ENCODE peak calls at places on chromosomes 1 and 21, in six cellular contexts. One of them, this sample, is unnamed.

GRCh38 chr1:108590947-108591346 is 31.0 kb downstream of the EEIG2 start:
- DNase-seq in lower leg skin: no peak
- DNase-seq in uterus: no peak
- DNase-seq in CD8-positive, alpha-beta T cell: no peak
- DNase-seq in left ventricle myocardium inferior: no peak
- DNase-seq in WTC11: no peak
- DNase-seq in this sample: peak; percentile 98

GRCh38 chr1:212488436-212489283 is 55.9 kb downstream of the NENF start:
- DNase-seq in lower leg skin: peak; percentile 83
- DNase-seq in uterus: peak; percentile 82
- DNase-seq in CD8-positive, alpha-beta T cell: no peak
- DNase-seq in left ventricle myocardium inferior: no peak
- DNase-seq in WTC11: no peak
- DNase-seq in this sample: peak; percentile 91

GRCh38 chr21:26966978-26967913 is at the start of gene ADAMTS5:
- DNase-seq in lower leg skin: peak; percentile 54
- DNase-seq in uterus: peak; percentile 68
- DNase-seq in CD8-positive, alpha-beta T cell: no peak
- DNase-seq in left ventricle myocardium inferior: peak; percentile 51
- DNase-seq in WTC11: peak; percentile 58
- DNase-seq in this sample: peak; percentile 56

GRCh38 chr1:47618830-47619229 is 181.0 kb downstream of the FOXD2 start:
- DNase-seq in lower leg skin: peak; percentile 4
- DNase-seq in uterus: no peak
- DNase-seq in CD8-positive, alpha-beta T cell: no peak
- DNase-seq in left ventricle myocardium inferior: no peak
- DNase-seq in WTC11: no peak
- DNase-seq in this sample: no peak

GRCh38 chr21:28714795-28715464 is 277.7 kb downstream of the LTN1 start:
- DNase-seq in lower leg skin: no peak
- DNase-seq in uterus: no peak
- DNase-seq in CD8-positive, alpha-beta T cell: no peak
- DNase-seq in left ventricle myocardium inferior: no peak
- DNase-seq in WTC11: no peak
- DNase-seq in this sample: peak; percentile 59

GRCh38 chr1:53411541-53412152 is 47.6 kb upstream of the DMRTB1 start:
- DNase-seq in lower leg skin: no peak
- DNase-seq in uterus: no peak
- DNase-seq in CD8-positive, alpha-beta T cell: no peak
- DNase-seq in left ventricle myocardium inferior: no peak
- DNase-seq in WTC11: no peak
- DNase-seq in this sample: peak; percentile 19

GRCh38 chr1:41240806-41241747 is 1.0 kb downstream of the SCMH1 start:
- DNase-seq in lower leg skin: peak; percentile 22
- DNase-seq in uterus: peak; percentile 57
- DNase-seq in CD8-positive, alpha-beta T cell: no peak
- DNase-seq in left ventricle myocardium inferior: peak; percentile 54
- DNase-seq in WTC11: peak; percentile 50
- DNase-seq in this sample: peak; percentile 36

GRCh38 chr1:206143537-206144155 is 26.5 kb upstream of the AVPR1B start:
- DNase-seq in lower leg skin: no peak
- DNase-seq in uterus: no peak
- DNase-seq in CD8-positive, alpha-beta T cell: no peak
- DNase-seq in left ventricle myocardium inferior: no peak
- DNase-seq in WTC11: no peak
- DNase-seq in this sample: no peak

GRCh38 chr1:25608488-25609178 is 8.0 kb upstream of the MAN1C1 start:
- DNase-seq in lower leg skin: peak; percentile 88
- DNase-seq in uterus: peak; percentile 83
- DNase-seq in CD8-positive, alpha-beta T cell: peak; percentile 63
- DNase-seq in left ventricle myocardium inferior: peak; percentile 88
- DNase-seq in WTC11: peak; percentile 85
- DNase-seq in this sample: peak; percentile 79

GRCh38 chr1:30374400-30375070 is 348.9 kb downstream of the MATN1 start:
- DNase-seq in lower leg skin: no peak
- DNase-seq in uterus: no peak
- DNase-seq in CD8-positive, alpha-beta T cell: no peak
- DNase-seq in left ventricle myocardium inferior: no peak
- DNase-seq in WTC11: no peak
- DNase-seq in this sample: no peak

GRCh38 chr1:61504840-61505239 is 220.1 kb downstream of the TM2D1 start:
- DNase-seq in lower leg skin: no peak
- DNase-seq in uterus: no peak
- DNase-seq in CD8-positive, alpha-beta T cell: no peak
- DNase-seq in left ventricle myocardium inferior: no peak
- DNase-seq in WTC11: no peak
- DNase-seq in this sample: peak; percentile 79

GRCh38 chr1:107292012-107292411 is 151.2 kb downstream of the NTNG1 start:
- DNase-seq in lower leg skin: no peak
- DNase-seq in uterus: no peak
- DNase-seq in CD8-positive, alpha-beta T cell: no peak
- DNase-seq in left ventricle myocardium inferior: no peak
- DNase-seq in WTC11: no peak
- DNase-seq in this sample: no peak

GRCh38 chr1:88801575-88802208 is 89.7 kb downstream of the GTF2B start:
- DNase-seq in lower leg skin: no peak
- DNase-seq in uterus: no peak
- DNase-seq in CD8-positive, alpha-beta T cell: no peak
- DNase-seq in left ventricle myocardium inferior: no peak
- DNase-seq in WTC11: no peak
- DNase-seq in this sample: peak; percentile 1

GRCh38 chr1:54871275-54872040 is 15.5 kb downstream of the DHCR24 start:
- DNase-seq in lower leg skin: no peak
- DNase-seq in uterus: no peak
- DNase-seq in CD8-positive, alpha-beta T cell: no peak
- DNase-seq in left ventricle myocardium inferior: no peak
- DNase-seq in WTC11: no peak
- DNase-seq in this sample: no peak

GRCh38 chr21:27154451-27155129 is 187.7 kb upstream of the ADAMTS5 start:
- DNase-seq in lower leg skin: no peak
- DNase-seq in uterus: peak; percentile 54
- DNase-seq in CD8-positive, alpha-beta T cell: no peak
- DNase-seq in left ventricle myocardium inferior: no peak
- DNase-seq in WTC11: no peak
- DNase-seq in this sample: peak; percentile 77

GRCh38 chr1:17110555-17110926 is 8.7 kb downstream of the PADI2 start:
- DNase-seq in lower leg skin: no peak
- DNase-seq in uterus: no peak
- DNase-seq in CD8-positive, alpha-beta T cell: no peak
- DNase-seq in left ventricle myocardium inferior: no peak
- DNase-seq in WTC11: no peak
- DNase-seq in this sample: no peak

GRCh38 chr21:36034211-36034913 is 26.0 kb downstream of the SETD4 start:
- DNase-seq in lower leg skin: no peak
- DNase-seq in uterus: no peak
- DNase-seq in CD8-positive, alpha-beta T cell: no peak
- DNase-seq in left ventricle myocardium inferior: no peak
- DNase-seq in WTC11: no peak
- DNase-seq in this sample: no peak

GRCh38 chr1:15445390-15446122 is 7.3 kb downstream of the CTRC start:
- DNase-seq in lower leg skin: no peak
- DNase-seq in uterus: no peak
- DNase-seq in CD8-positive, alpha-beta T cell: no peak
- DNase-seq in left ventricle myocardium inferior: no peak
- DNase-seq in WTC11: no peak
- DNase-seq in this sample: no peak

GRCh38 chr1:153728305-153729066 is 636 bp downstream of the INTS3 start:
- DNase-seq in lower leg skin: peak; percentile 33
- DNase-seq in uterus: peak; percentile 80
- DNase-seq in CD8-positive, alpha-beta T cell: peak; percentile 11
- DNase-seq in left ventricle myocardium inferior: peak; percentile 37
- DNase-seq in WTC11: peak; percentile 63
- DNase-seq in this sample: peak; percentile 49

GRCh38 chr1:13492711-13493110 is 21.1 kb downstream of the LRRC38 start:
- DNase-seq in lower leg skin: no peak
- DNase-seq in uterus: no peak
- DNase-seq in CD8-positive, alpha-beta T cell: no peak
- DNase-seq in left ventricle myocardium inferior: no peak
- DNase-seq in WTC11: no peak
- DNase-seq in this sample: no peak

GRCh38 chr21:28442624-28443023 is 550.1 kb downstream of the LTN1 start:
- DNase-seq in lower leg skin: no peak
- DNase-seq in uterus: no peak
- DNase-seq in CD8-positive, alpha-beta T cell: no peak
- DNase-seq in left ventricle myocardium inferior: no peak
- DNase-seq in WTC11: no peak
- DNase-seq in this sample: peak; percentile 65

GRCh38 chr1:56284933-56285332 is 294.4 kb downstream of the PLPP3 start:
- DNase-seq in lower leg skin: no peak
- DNase-seq in uterus: peak; percentile 37
- DNase-seq in CD8-positive, alpha-beta T cell: no peak
- DNase-seq in left ventricle myocardium inferior: no peak
- DNase-seq in WTC11: no peak
- DNase-seq in this sample: peak; percentile 72

GRCh38 chr21:31872452-31873274 is at the start of gene HUNK:
- DNase-seq in lower leg skin: no peak
- DNase-seq in uterus: peak; percentile 34
- DNase-seq in CD8-positive, alpha-beta T cell: no peak
- DNase-seq in left ventricle myocardium inferior: no peak
- DNase-seq in WTC11: peak; percentile 79
- DNase-seq in this sample: peak; percentile 12

GRCh38 chr1:5707566-5708178 is 284.6 kb downstream of the NPHP4 start:
- DNase-seq in lower leg skin: no peak
- DNase-seq in uterus: no peak
- DNase-seq in CD8-positive, alpha-beta T cell: no peak
- DNase-seq in left ventricle myocardium inferior: no peak
- DNase-seq in WTC11: no peak
- DNase-seq in this sample: no peak

GRCh38 chr1:182985876-182986275 is 32.9 kb upstream of the SHCBP1L start:
- DNase-seq in lower leg skin: no peak
- DNase-seq in uterus: no peak
- DNase-seq in CD8-positive, alpha-beta T cell: no peak
- DNase-seq in left ventricle myocardium inferior: no peak
- DNase-seq in WTC11: no peak
- DNase-seq in this sample: no peak

GRCh38 chr1:12745992-12746323 is at the start of gene CFAP107:
- DNase-seq in lower leg skin: no peak
- DNase-seq in uterus: no peak
- DNase-seq in CD8-positive, alpha-beta T cell: no peak
- DNase-seq in left ventricle myocardium inferior: no peak
- DNase-seq in WTC11: no peak
- DNase-seq in this sample: no peak

GRCh38 chr1:166840309-166841302 is 1.3 kb downstream of the POGK start:
- DNase-seq in lower leg skin: no peak
- DNase-seq in uterus: no peak
- DNase-seq in CD8-positive, alpha-beta T cell: no peak
- DNase-seq in left ventricle myocardium inferior: no peak
- DNase-seq in WTC11: no peak
- DNase-seq in this sample: peak; percentile 32

GRCh38 chr21:43657355-43658093 is 1.8 kb downstream of the HSF2BP start:
- DNase-seq in lower leg skin: no peak
- DNase-seq in uterus: no peak
- DNase-seq in CD8-positive, alpha-beta T cell: no peak
- DNase-seq in left ventricle myocardium inferior: peak; percentile 35
- DNase-seq in WTC11: no peak
- DNase-seq in this sample: no peak

GRCh38 chr1:198352975-198353695 is 187.3 kb downstream of the ATP6V1G3 start:
- DNase-seq in lower leg skin: no peak
- DNase-seq in uterus: no peak
- DNase-seq in CD8-positive, alpha-beta T cell: no peak
- DNase-seq in left ventricle myocardium inferior: no peak
- DNase-seq in WTC11: no peak
- DNase-seq in this sample: no peak

DNA sequence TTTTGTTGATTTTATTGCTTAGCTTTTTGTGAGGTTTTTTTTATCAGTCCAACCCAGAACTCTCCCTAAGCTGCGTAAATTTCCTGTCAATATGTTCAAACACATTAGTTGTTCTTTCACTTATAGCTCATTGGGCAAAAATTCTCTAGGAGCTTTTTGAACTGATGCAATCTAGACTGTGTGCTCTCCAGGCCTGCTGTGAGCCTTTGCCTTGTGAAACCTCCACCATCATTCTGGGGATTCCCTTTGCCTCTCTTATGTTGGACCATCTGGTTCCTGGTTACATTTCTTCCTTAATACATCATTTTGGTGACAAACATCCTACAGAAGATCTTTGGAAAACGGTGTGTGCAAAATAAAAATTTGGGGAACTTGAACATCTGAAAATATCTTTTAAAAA is 247.2 kb downstream of the LRRC7 start:
- DNase-seq in lower leg skin: no peak
- DNase-seq in uterus: no peak
- DNase-seq in CD8-positive, alpha-beta T cell: no peak
- DNase-seq in left ventricle myocardium inferior: no peak
- DNase-seq in WTC11: no peak
- DNase-seq in this sample: peak; percentile 43
- TF ChIP-seq CTCF in lower leg skin: no peak
- TF ChIP-seq CTCF in uterus: no peak
- TF ChIP-seq CTCF in CD8-positive, alpha-beta T cell: no peak
- TF ChIP-seq CTCF in left ventricle myocardium inferior: no peak
- TF ChIP-seq CTCF in WTC11: no peak
- TF ChIP-seq CTCF in this sample: no peak

DNA sequence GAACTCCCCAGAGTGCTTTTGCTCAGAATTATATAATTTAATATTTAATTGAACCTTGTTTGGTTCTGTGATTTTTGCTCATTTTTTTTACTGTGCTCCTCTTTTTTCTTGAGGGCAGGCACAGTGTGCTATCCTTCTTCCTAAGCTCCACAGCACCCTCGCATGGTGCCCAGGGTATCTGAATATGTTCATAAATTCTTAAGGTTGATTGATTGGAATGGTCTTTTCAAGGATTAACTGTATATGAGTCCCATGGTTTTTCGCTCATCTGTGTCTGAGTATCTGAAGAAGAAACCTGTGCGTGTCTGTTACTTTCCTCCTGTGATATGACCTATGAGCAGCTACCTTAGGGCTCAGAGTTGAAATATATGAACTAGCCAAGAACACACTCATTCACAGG is 393.7 kb downstream of the HLX start:
- DNase-seq in lower leg skin: no peak
- DNase-seq in uterus: no peak
- DNase-seq in CD8-positive, alpha-beta T cell: no peak
- DNase-seq in left ventricle myocardium inferior: no peak
- DNase-seq in WTC11: no peak
- DNase-seq in this sample: no peak
- TF ChIP-seq CTCF in lower leg skin: no peak
- TF ChIP-seq CTCF in uterus: no peak
- TF ChIP-seq CTCF in CD8-positive, alpha-beta T cell: no peak
- TF ChIP-seq CTCF in left ventricle myocardium inferior: peak; percentile 51
- TF ChIP-seq CTCF in WTC11: no peak
- TF ChIP-seq CTCF in this sample: no peak

GRCh38 chr1:97190326-97190725 is 468.7 kb downstream of the PTBP2 start:
- DNase-seq in lower leg skin: no peak
- DNase-seq in uterus: no peak
- DNase-seq in CD8-positive, alpha-beta T cell: no peak
- DNase-seq in left ventricle myocardium inferior: no peak
- DNase-seq in WTC11: no peak
- DNase-seq in this sample: peak; percentile 56

GRCh38 chr1:97196825-97197516 is 475.4 kb downstream of the PTBP2 start:
- DNase-seq in lower leg skin: no peak
- DNase-seq in uterus: no peak
- DNase-seq in CD8-positive, alpha-beta T cell: no peak
- DNase-seq in left ventricle myocardium inferior: no peak
- DNase-seq in WTC11: no peak
- DNase-seq in this sample: no peak

GRCh38 chr1:97192872-97193572 is 471.4 kb downstream of the PTBP2 start:
- DNase-seq in lower leg skin: no peak
- DNase-seq in uterus: no peak
- DNase-seq in CD8-positive, alpha-beta T cell: no peak
- DNase-seq in left ventricle myocardium inferior: no peak
- DNase-seq in WTC11: no peak
- DNase-seq in this sample: peak; percentile 93
- TF ChIP-seq CTCF in lower leg skin: no peak
- TF ChIP-seq CTCF in uterus: no peak
- TF ChIP-seq CTCF in CD8-positive, alpha-beta T cell: no peak
- TF ChIP-seq CTCF in left ventricle myocardium inferior: no peak
- TF ChIP-seq CTCF in WTC11: no peak
- TF ChIP-seq CTCF in this sample: peak; percentile 20

GRCh38 chr1:156928043-156928602 is 7.7 kb downstream of the LRRC71 start:
- DNase-seq in lower leg skin: no peak
- DNase-seq in uterus: no peak
- DNase-seq in CD8-positive, alpha-beta T cell: no peak
- DNase-seq in left ventricle myocardium inferior: no peak
- DNase-seq in WTC11: no peak
- DNase-seq in this sample: no peak
- TF ChIP-seq CTCF in lower leg skin: no peak
- TF ChIP-seq CTCF in uterus: no peak
- TF ChIP-seq CTCF in CD8-positive, alpha-beta T cell: peak; percentile 30
- TF ChIP-seq CTCF in left ventricle myocardium inferior: peak; percentile 9
- TF ChIP-seq CTCF in WTC11: peak; percentile 1
- TF ChIP-seq CTCF in this sample: no peak

This sample was measured in cardiac fibroblast.